ENCODE peak calls at places on chromosomes 2 and 18, in nine cellular contexts. X is WTC11, Z is colonic mucosa, H is A549, P is endothelial cell, R is Peyer's patch, J is nephron progenitor cell, T is pancreas, I is psoas muscle. G is an unnamed sample.

GRCh38 chr2:64730551-64731305 is 77.0 kb upstream of the SERTAD2 start:
- DNase-seq in X (no peak), Z (peak; percentile 80), H (no peak), P (no peak), R (peak; percentile 84), J (peak; percentile 43), T (peak; percentile 74), I (peak; percentile 30), G (peak; percentile 29)

GRCh38 chr2:216936954-216937357 is 77.1 kb upstream of the TNP1 start:
- DNase-seq in X (no peak), Z (no peak), H (no peak), P (no peak), R (no peak), J (no peak), T (no peak), I (no peak), G (no peak)

GRCh38 chr18:10230072-10230471 is 224.4 kb upstream of the APCDD1 start:
- DNase-seq in X (no peak), Z (no peak), H (no peak), P (no peak), R (no peak), J (no peak), T (no peak), I (no peak), G (no peak)

GRCh38 chr2:48715042-48715899 is 40.3 kb downstream of the LHCGR start:
- DNase-seq in X (no peak), Z (peak; percentile 91), H (no peak), P (no peak), R (peak; percentile 55), J (no peak), T (no peak), I (peak; percentile 18), G (peak; percentile 74)

GRCh38 chr2:63654959-63655358 is 66.2 kb downstream of the MDH1 start:
- DNase-seq in X (no peak), Z (no peak), H (no peak), P (no peak), R (no peak), J (no peak), T (no peak), I (no peak), G (no peak)

GRCh38 chr2:43293744-43294695 is 67.6 kb upstream of the ZFP36L2 start:
- DNase-seq in X (no peak), Z (peak; percentile 54), H (peak; percentile 94), P (no peak), R (peak; percentile 64), J (no peak), T (no peak), I (no peak), G (peak; percentile 57)

GRCh38 chr2:69572640-69573039 is 70.9 kb downstream of the AAK1 start:
- DNase-seq in X (no peak), Z (no peak), H (no peak), P (no peak), R (no peak), J (no peak), T (no peak), I (no peak), G (no peak)

GRCh38 chr2:226168496-226169160 is 631.0 kb downstream of the IRS1 start:
- DNase-seq in X (no peak), Z (no peak), H (no peak), P (no peak), R (no peak), J (no peak), T (no peak), I (no peak), G (no peak)

GRCh38 chr2:236887519-236887918 is 198.2 kb upstream of the COPS8 start:
- DNase-seq in X (no peak), Z (no peak), H (no peak), P (no peak), R (peak; percentile 62), J (no peak), T (no peak), I (peak; percentile 51), G (no peak)

GRCh38 chr2:151796774-151797173 is 31.4 kb downstream of the ARL5A start:
- DNase-seq in X (no peak), Z (no peak), H (no peak), P (no peak), R (no peak), J (no peak), T (no peak), I (no peak), G (no peak)

GRCh38 chr18:24397131-24397693 is 412 bp downstream of the OSBPL1A start:
- DNase-seq in X (no peak), Z (peak; percentile 76), H (peak; percentile 33), P (peak; percentile 48), R (peak; percentile 84), J (peak; percentile 75), T (peak; percentile 26), I (no peak), G (no peak)

GRCh38 chr2:37809525-37809924 is 115.6 kb upstream of the RMDN2 start:
- DNase-seq in X (peak; percentile 27), Z (no peak), H (no peak), P (peak; percentile 25), R (no peak), J (no peak), T (no peak), I (no peak), G (peak; percentile 38)

GRCh38 chr2:62854600-62855514 is 149.3 kb downstream of the EHBP1 start:
- DNase-seq in X (no peak), Z (no peak), H (no peak), P (no peak), R (no peak), J (no peak), T (no peak), I (no peak), G (no peak)

GRCh38 chr2:9423922-9424272 is 443 bp downstream of the CPSF3 start:
- DNase-seq in X (no peak), Z (no peak), H (no peak), P (no peak), R (no peak), J (no peak), T (no peak), I (no peak), G (no peak)

DNA sequence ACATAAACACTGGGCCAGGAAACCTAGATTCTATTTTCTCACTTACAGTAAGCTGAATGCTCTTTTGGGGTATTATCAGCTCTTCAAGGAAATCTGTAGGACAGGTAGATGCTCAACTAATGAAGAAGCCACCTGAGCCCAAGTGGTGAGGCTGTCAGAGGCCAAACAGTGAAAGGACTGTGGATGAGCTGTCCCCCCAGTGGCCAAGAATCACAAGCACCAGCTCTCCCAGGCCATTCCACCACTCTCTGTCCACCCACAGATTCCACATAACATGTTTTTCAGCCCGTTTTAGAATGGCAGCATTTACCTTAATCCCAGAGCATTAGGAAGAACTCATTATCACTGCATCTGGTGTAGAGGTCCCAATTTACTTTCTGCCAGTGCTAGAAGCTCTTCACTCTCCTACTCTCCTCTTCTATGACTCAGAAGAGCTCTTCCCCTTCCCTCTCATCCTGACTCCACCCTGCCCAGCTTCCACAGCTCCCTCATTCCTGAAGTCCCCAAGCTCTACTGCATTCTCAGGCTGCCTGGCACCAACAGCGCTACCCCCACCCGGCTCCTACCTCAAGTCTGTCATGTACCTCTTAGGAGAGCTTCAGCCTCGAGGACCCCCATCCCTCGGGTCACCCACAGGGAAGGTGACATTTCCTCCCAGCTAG is 43.8 kb upstream of the GORASP2 start:
- DNase-seq in X (no peak), Z (no peak), H (no peak), P (no peak), R (no peak), J (no peak), T (no peak), I (no peak), G (no peak)
- TF ChIP-seq CTCF in X (no peak), Z (no peak), H (no peak), P (no peak), R (no peak), J (no peak), T (no peak), I (no peak), G (no peak)

GRCh38 chr2:224059178-224059577 is 20.1 kb upstream of the SERPINE2 start:
- DNase-seq in X (no peak), Z (no peak), H (no peak), P (no peak), R (no peak), J (no peak), T (no peak), I (no peak), G (no peak)

GRCh38 chr2:224060783-224061482 is 21.8 kb upstream of the SERPINE2 start:
- DNase-seq in X (no peak), Z (no peak), H (no peak), P (no peak), R (no peak), J (no peak), T (no peak), I (no peak), G (no peak)

GRCh38 chr2:224058048-224058775 is 19.1 kb upstream of the SERPINE2 start:
- DNase-seq in X (no peak), Z (no peak), H (no peak), P (no peak), R (no peak), J (no peak), T (no peak), I (no peak), G (no peak)

GRCh38 chr2:224063308-224063648 is 24.2 kb upstream of the SERPINE2 start:
- DNase-seq in X (no peak), Z (no peak), H (no peak), P (no peak), R (no peak), J (no peak), T (no peak), I (no peak), G (no peak)

GRCh38 chr2:224062481-224063307 is 23.6 kb upstream of the SERPINE2 start:
- DNase-seq in X (no peak), Z (no peak), H (no peak), P (no peak), R (no peak), J (no peak), T (no peak), I (no peak), G (no peak)
- TF ChIP-seq CTCF in X (no peak), Z (no peak), H (no peak), P (no peak), R (no peak), J (no peak), T (no peak), I (peak; percentile 14), G (no peak)

DNA sequence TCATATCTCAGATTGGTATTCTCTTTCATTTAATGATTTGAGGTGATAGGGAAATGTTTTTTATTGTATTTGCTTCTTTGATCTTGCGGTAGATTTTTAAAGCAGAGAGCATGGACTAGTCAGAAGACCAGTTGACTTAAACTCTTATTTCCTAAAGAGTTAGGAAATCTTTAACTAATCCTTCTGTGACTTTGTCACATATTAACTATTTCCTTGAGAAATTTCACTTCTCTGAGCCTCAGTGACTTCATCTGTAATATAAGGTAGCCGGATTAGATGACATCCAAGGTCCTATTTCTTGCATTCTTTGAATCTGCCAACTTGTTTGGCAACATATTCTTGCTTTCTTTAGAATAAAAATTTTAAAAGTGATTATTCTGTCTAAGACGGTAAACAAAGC is 55.6 kb downstream of the MTX2 start:
- DNase-seq in X (no peak), Z (no peak), H (no peak), P (no peak), R (no peak), J (no peak), T (no peak), I (no peak), G (no peak)
- TF ChIP-seq CTCF in X (no peak), Z (no peak), H (no peak), P (no peak), R (no peak), J (no peak), T (no peak), I (no peak), G (no peak)

DNA sequence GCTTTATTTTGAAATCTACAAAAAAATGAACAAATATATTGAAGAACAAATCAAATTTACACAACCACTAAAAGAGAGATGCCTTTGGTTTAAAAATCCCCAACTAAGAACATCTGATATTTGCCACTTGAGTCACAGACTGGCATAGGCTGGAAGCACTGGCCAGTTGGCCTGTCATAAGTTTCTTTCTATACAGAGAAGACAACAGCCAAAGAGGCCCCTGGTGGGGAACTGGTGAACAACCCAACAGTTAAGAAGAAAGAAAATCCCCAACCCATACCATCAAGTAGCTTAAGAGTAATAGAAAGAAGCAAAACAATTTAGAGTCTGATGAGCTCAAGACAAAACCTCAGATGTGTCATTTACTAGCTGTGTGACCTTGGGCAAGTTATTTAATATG is 45.5 kb downstream of the OSR1 start:
- DNase-seq in X (no peak), Z (no peak), H (peak; percentile 10), P (peak; percentile 22), R (no peak), J (no peak), T (no peak), I (no peak), G (peak; percentile 23)
- TF ChIP-seq CTCF in X (no peak), Z (no peak), H (no peak), P (peak; percentile 41), R (no peak), J (no peak), T (no peak), I (peak; percentile 25), G (no peak)

G was measured in Calu3.